ENCODE peak calls at places on chromosomes 13 and 19, in six cellular contexts. J, U, N, X, K and Y are unnamed samples.

GRCh38 chr13:97359181-97360057 is 74.5 kb upstream of the RAP2A start:
- DNase-seq in N (peak; percentile 92), J (peak; percentile 84), X (peak; percentile 37), U (peak; percentile 46), K (peak; percentile 57), Y (no peak)

GRCh38 chr19:49167857-49168409 is 10.3 kb downstream of the TRPM4 start:
- DNase-seq in N (no peak), X (peak; percentile 22), J (no peak), K (no peak), U (no peak), Y (no peak)

GRCh38 chr19:2312819-2313501 is 5.0 kb upstream of the LINGO3 start:
- DNase-seq in K (no peak), N (no peak), U (no peak), J (no peak), X (no peak), Y (peak; percentile 64)

GRCh38 chr19:41563847-41564514 is 12.0 kb upstream of the CEACAM21 start:
- DNase-seq in K (no peak), U (no peak), X (no peak), J (no peak), N (no peak), Y (no peak)

GRCh38 chr19:2533686-2534085 is 57.8 kb downstream of the GADD45B start:
- DNase-seq in U (no peak), X (no peak), K (no peak), J (no peak), N (no peak), Y (no peak)

GRCh38 chr13:24680258-24680920 is at the start of gene ATP12A:
- DNase-seq in K (no peak), U (no peak), J (no peak), X (peak; percentile 42), N (no peak), Y (peak; percentile 91)

GRCh38 chr19:16447015-16447384 is 24.8 kb downstream of the EPS15L1 start:
- DNase-seq in X (peak; percentile 50), U (peak; percentile 74), N (peak; percentile 91), J (peak; percentile 85), K (peak; percentile 54), Y (peak; percentile 94)

GRCh38 chr13:32695602-32696250 is 109.5 kb downstream of the PDS5B start:
- DNase-seq in J (no peak), X (no peak), K (no peak), N (peak; percentile 2), U (no peak), Y (no peak)

GRCh38 chr19:32977269-32977668 is 5.2 kb downstream of the FAAP24 start:
- DNase-seq in X (peak; percentile 48), K (no peak), J (no peak), N (peak; percentile 36), U (no peak), Y (no peak)

GRCh38 chr13:20019033-20019432 is 60.5 kb downstream of the ZMYM2 start:
- DNase-seq in K (no peak), J (no peak), X (no peak), N (no peak), U (no peak), Y (no peak)

GRCh38 chr19:58372311-58373133 is 8.3 kb downstream of the ZNF837 start:
- DNase-seq in N (no peak), U (peak; percentile 53), J (no peak), X (no peak), K (no peak), Y (peak; percentile 72)

GRCh38 chr19:13350761-13351160 is 155.5 kb downstream of the CACNA1A start:
- DNase-seq in K (no peak), J (no peak), U (no peak), N (peak; percentile 9), X (no peak), Y (no peak)

DNA sequence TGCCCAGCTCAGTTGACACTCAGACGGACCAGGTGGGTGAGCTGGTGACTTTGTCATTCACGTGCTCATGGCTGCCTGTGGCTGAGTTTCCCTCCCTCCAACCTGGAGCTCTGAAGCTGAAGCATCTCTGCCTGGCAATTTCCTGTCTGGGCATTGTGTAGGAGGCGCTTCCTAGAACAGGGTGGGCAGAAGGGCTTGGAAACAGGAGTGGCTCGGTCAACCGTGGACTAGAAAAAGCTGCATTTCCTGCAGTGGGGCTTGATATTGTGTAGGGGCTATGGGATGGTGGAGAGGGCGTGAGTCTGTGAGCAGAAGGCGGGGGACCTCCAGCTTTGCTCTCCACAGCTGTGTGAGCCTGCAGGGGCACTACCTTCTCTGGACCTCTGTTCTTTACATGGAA is 278.3 kb downstream of the TEX29 start:
- DNase-seq in J (no peak), K (no peak), N (no peak), U (no peak), X (no peak), Y (no peak)
- H3K4me3 ChIP-seq in J (no peak overlapping the region), K (no peak overlapping the region), N (no peak overlapping the region), U (no peak overlapping the region), X (no peak overlapping the region), Y (no peak overlapping the region)

DNA sequence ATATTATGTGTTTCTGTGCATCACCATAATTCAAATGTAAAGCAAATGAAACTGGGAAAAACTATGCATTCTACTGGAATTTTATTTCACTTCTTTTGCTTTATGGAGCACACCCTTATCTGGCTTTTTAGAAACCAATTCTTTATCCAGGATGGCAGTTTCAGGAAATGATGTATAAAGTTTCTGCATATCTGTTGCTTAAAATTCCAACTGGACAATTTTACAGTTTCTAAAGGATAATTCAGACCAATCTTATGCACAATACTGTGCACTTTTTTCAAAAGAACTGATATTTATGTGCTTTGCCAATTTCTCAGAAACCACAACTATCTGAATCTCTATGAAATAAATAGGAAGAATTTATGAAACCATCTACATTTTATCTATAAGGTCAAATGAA is 246.5 kb upstream of the MIR17HG start:
- DNase-seq in J (no peak), N (no peak), X (no peak), K (no peak), U (no peak), Y (no peak)
- H3K27me3 ChIP-seq in J (no peaks in the 10 kb centered on the region), N (no peaks in the 10 kb centered on the region), X (no peaks in the 10 kb centered on the region), K (no peaks in the 10 kb centered on the region), U (peaks cover 2% of the 10 kb centered on the region), Y (no peaks in the 10 kb centered on the region)

GRCh38 chr19:55117063-55117635 is 288 bp downstream of the PPP1R12C start:
- DNase-seq in J (no peak), U (no peak), K (peak; percentile 55), X (peak; percentile 32), N (no peak), Y (peak; percentile 29)
- TF ChIP-seq POLR2A in J (peak; percentile 28), U (no peak), K (peak; percentile 45), X (no peak), N (no peak), Y (no peak)

GRCh38 chr19:19505669-19506326 is 9.6 kb downstream of the TSSK6 start:
- DNase-seq in U (no peak), X (no peak), N (no peak), K (no peak), J (no peak), Y (peak; percentile 81)

GRCh38 chr19:19506592-19506991 is 8.8 kb downstream of the TSSK6 start:
- DNase-seq in J (no peak), X (no peak), K (no peak), U (no peak), N (no peak), Y (no peak)

GRCh38 chr19:19508217-19508616 is 7.1 kb downstream of the TSSK6 start:
- DNase-seq in U (no peak), J (no peak), K (no peak), N (no peak), X (no peak), Y (no peak)

GRCh38 chr19:19504754-19505668 is 10.3 kb downstream of the TSSK6 start:
- DNase-seq in X (no peak), J (no peak), K (no peak), N (no peak), U (no peak), Y (no peak)

GRCh38 chr19:19507354-19507753 is 8.0 kb downstream of the TSSK6 start:
- DNase-seq in U (no peak), K (no peak), X (no peak), J (no peak), N (no peak), Y (no peak)
- H3K4me3 ChIP-seq in U (no peak overlapping the region), K (no peak overlapping the region), X (no peak overlapping the region), J (no peak overlapping the region), N (no peak overlapping the region), Y (no peak overlapping the region)

GRCh38 chr19:55075366-55075998 is at the start of gene EPS8L1:
- DNase-seq in N (no peak), X (peak; percentile 87), J (no peak), K (no peak), U (no peak), Y (peak; percentile 84)
- H3K27me3 ChIP-seq in N (peaks cover 29% of the 10 kb centered on the region), X (peaks cover 29% of the 10 kb centered on the region), J (peaks cover 88% of the 10 kb centered on the region), K (peaks cover 19% of the 10 kb centered on the region), U (peaks cover 2% of the 10 kb centered on the region), Y (peaks cover 9% of the 10 kb centered on the region)